ENCODE peak calls at places on chromosomes 7 and 10, in four cellular contexts. S is spleen, U is cardiac fibroblast, H is Caco-2. E is an unnamed sample.

GRCh38 chr10:84200537-84201243 is 6.4 kb downstream of the CDHR1 start:
- DNase-seq in S (peak), U (no peak), H (peak), E (no peak)

GRCh38 chr7:24560772-24561171 is 12.5 kb upstream of the PALS2 start:
- DNase-seq in S (no peak), U (no peak), H (no peak), E (no peak)

GRCh38 chr7:4612939-4613841 is 68.9 kb upstream of the FOXK1 start:
- DNase-seq in S (peak), U (peak), H (no peak), E (no peak)

GRCh38 chr10:22246680-22247391 is 29.0 kb upstream of the EBLN1 start:
- DNase-seq in S (no peak), U (peak), H (no peak), E (no peak)

GRCh38 chr7:2081526-2082356 is 151.0 kb downstream of the MAD1L1 start:
- DNase-seq in S (no peak), U (no peak), H (no peak), E (no peak)

GRCh38 chr10:70811881-70812280 is 3.9 kb upstream of the SGPL1 start:
- DNase-seq in S (no peak), U (no peak), H (no peak), E (no peak)

GRCh38 chr10:130368761-130369560 is 232.8 kb downstream of the GLRX3 start:
- DNase-seq in S (no peak), U (no peak), H (no peak), E (no peak)

GRCh38 chr7:123929107-123929506 is 4.1 kb downstream of the SPAM1 start:
- DNase-seq in S (no peak), U (no peak), H (peak), E (no peak)

GRCh38 chr10:77268721-77269120 is 368.9 kb downstream of the KCNMA1 start:
- DNase-seq in S (no peak), U (no peak), H (no peak), E (no peak)

GRCh38 chr10:93379366-93380042 is 102.6 kb downstream of the MYOF start:
- DNase-seq in S (no peak), U (peak), H (no peak), E (no peak)

GRCh38 chr10:25080880-25081581 is 64.6 kb downstream of the THNSL1 start:
- DNase-seq in S (no peak), U (peak), H (peak), E (peak)

GRCh38 chr10:6924166-6924565 is 344.1 kb upstream of the PRKCQ start:
- DNase-seq in S (no peak), U (peak), H (no peak), E (no peak)

GRCh38 chr10:72074413-72075183 is 13.8 kb downstream of the SPOCK2 start:
- DNase-seq in S (peak), U (no peak), H (no peak), E (no peak)

GRCh38 chr10:127354255-127354654 is 157.9 kb upstream of the INSYN2A start:
- DNase-seq in S (no peak), U (peak), H (no peak), E (no peak)

GRCh38 chr10:112666070-112666469 is 219.1 kb downstream of the VTI1A start:
- DNase-seq in S (no peak), U (no peak), H (no peak), E (no peak)

GRCh38 chr7:134703781-134704180 is 57.1 kb downstream of the BPGM start:
- DNase-seq in S (no peak), U (peak), H (no peak), E (no peak)

GRCh38 chr7:47992446-47992845 is 13.0 kb upstream of the HUS1 start:
- DNase-seq in S (no peak), U (no peak), H (no peak), E (no peak)

GRCh38 chr7:47988496-47989386 is 9.3 kb upstream of the HUS1 start:
- DNase-seq in S (no peak), U (no peak), H (no peak), E (no peak)

GRCh38 chr7:47990592-47990991 is 11.2 kb upstream of the HUS1 start:
- DNase-seq in S (no peak), U (no peak), H (no peak), E (no peak)

GRCh38 chr7:47991741-47992311 is 12.4 kb upstream of the HUS1 start:
- DNase-seq in S (peak), U (peak), H (peak), E (no peak)

DNA sequence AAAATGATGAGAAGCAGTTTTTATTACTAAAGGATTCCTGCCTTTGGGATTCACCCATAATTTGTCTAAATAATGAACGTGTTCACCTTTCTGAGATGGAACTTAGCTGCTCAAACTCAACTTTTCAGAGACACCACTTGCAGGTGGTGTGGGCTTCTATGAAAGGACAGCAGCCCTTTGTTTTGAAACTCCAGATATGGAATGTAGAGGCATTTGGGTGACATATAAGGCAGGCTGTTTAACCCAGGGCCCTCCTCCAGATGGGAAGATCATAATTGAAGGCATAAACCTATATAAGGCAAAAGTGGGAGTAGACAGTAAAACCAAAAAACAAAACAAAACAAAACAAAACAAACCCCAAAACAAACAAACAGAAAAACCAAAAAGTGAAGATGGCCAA is 11.9 kb upstream of the HUS1 start:
- DNase-seq in S (no peak), U (no peak), H (no peak), E (no peak)
- H3K4me3 ChIP-seq in S (no peak), U (no peak), H (no peak), E (no peak)

DNA sequence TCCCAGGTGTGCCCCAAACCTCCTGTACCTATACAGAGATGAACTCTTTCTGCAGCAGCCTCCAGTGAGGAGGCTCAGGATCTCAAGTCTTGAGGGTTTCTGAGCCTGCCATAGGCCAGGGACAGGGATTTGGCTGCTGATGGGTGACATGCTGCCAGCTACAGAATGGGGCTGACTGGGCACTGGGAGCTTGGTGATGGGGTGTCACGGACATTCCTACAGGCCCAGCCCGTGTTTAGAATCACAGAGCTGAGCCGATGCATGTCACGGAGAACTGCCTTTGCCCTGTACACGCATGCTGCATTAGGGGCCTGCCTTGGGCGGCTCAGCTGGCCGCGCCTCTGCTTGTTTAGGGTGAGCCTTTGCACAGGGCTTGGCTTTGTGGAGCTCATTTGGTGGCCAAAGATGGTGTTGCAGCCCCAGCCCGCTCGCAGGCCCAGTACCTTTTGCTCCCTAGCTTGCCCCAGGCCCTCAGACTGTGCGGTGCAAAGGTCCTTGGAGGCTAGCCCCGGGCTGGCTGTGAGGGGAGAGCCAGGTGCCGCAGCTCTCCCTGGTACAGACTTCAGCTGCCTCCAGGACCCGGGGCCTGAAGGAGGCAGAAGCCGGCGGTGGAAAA is 108.4 kb upstream of the BTBD16 start:
- DNase-seq in S (no peak), U (no peak), H (no peak), E (no peak)
- H3K4me3 ChIP-seq in S (no peak), U (no peak), H (no peak), E (peak)

GRCh38 chr10:60816624-60817023 is 38.3 kb downstream of the CDK1 start:
- DNase-seq in S (no peak), U (peak), H (peak), E (peak)
- H3K4me3 ChIP-seq in S (no peak), U (no peak), H (no peak), E (no peak)

GRCh38 chr10:43222296-43222695 is 44.6 kb downstream of the RASGEF1A start:
- DNase-seq in S (peak), U (no peak), H (no peak), E (no peak)
- H3K4me3 ChIP-seq in S (no peak), U (no peak), H (no peak), E (no peak)